ENCODE peak calls at places on chromosomes 6 and 20, in five cellular contexts. X is tibial nerve, A is uterus, M is sigmoid colon, L is thyroid gland. H is an unnamed sample.

GRCh38 chr6:48476257-48476656 is 365.3 kb upstream of the PTCHD4 start:
- DNase-seq in M (no peak), L (no peak), X (no peak), A (no peak), H (no peak)

GRCh38 chr20:38723982-38724602 is at the start of gene SLC32A1:
- DNase-seq in A (no peak), X (no peak), M (no peak), L (no peak), H (no peak)

GRCh38 chr6:147078602-147079001 is 125.6 kb upstream of the STXBP5 start:
- DNase-seq in A (no peak), L (no peak), X (no peak), M (no peak), H (no peak)

GRCh38 chr6:46677314-46677654 is 10.4 kb upstream of the TDRD6 start:
- DNase-seq in M (no peak), L (no peak), X (no peak), A (no peak), H (no peak)

GRCh38 chr6:153698001-153698400 is 341.0 kb upstream of the OPRM1 start:
- DNase-seq in A (no peak), X (no peak), L (no peak), M (no peak), H (no peak)

GRCh38 chr6:170360476-170360875 is 53.9 kb downstream of the FAM120B start:
- DNase-seq in X (no peak), M (no peak), L (no peak), A (no peak), H (no peak)

GRCh38 chr6:139754898-139755754 is 380.7 kb upstream of the CITED2 start:
- DNase-seq in M (no peak), X (no peak), L (no peak), A (no peak), H (no peak)

GRCh38 chr6:10686901-10687300 is 7.5 kb downstream of the C6orf52 start:
- DNase-seq in L (no peak), A (no peak), M (no peak), X (no peak), H (no peak)

GRCh38 chr6:140001005-140001404 is 626.6 kb upstream of the CITED2 start:
- DNase-seq in M (no peak), L (no peak), X (no peak), A (no peak), H (no peak)

GRCh38 chr20:64238115-64238825 is 17.3 kb upstream of the PCMTD2 start:
- DNase-seq in L (no peak), X (no peak), A (no peak), M (peak), H (no peak)

GRCh38 chr20:53707341-53708102 is 113.9 kb upstream of the ZNF217 start:
- DNase-seq in L (no peak), A (no peak), X (peak), M (no peak), H (no peak)

GRCh38 chr6:5754904-5755303 is 251.8 kb downstream of the NRN1 start:
- DNase-seq in A (no peak), L (no peak), M (no peak), X (no peak), H (no peak)

GRCh38 chr20:51497542-51498467 is 44.7 kb downstream of the NFATC2 start:
- DNase-seq in X (peak), A (peak), M (no peak), L (no peak), H (peak)

GRCh38 chr20:54219751-54220426 is 12.0 kb downstream of the PFDN4 start:
- DNase-seq in A (no peak), M (no peak), L (no peak), X (no peak), H (no peak)

GRCh38 chr6:24340998-24341934 is 16.6 kb downstream of the DCDC2 start:
- DNase-seq in L (no peak), X (no peak), A (no peak), M (no peak), H (no peak)

GRCh38 chr6:3911614-3912336 is 62.6 kb downstream of the FAM50B start:
- DNase-seq in M (peak), X (no peak), L (peak), A (peak), H (peak)

GRCh38 chr6:165910184-165910583 is 247.1 kb upstream of the PDE10A start:
- DNase-seq in X (no peak), M (no peak), A (no peak), L (no peak), H (no peak)

GRCh38 chr6:111759836-111760785 is 113.1 kb downstream of the FYN start:
- DNase-seq in A (peak), X (no peak), M (peak), L (no peak), H (no peak)

GRCh38 chr6:37860226-37860839 is 40.8 kb downstream of the ZFAND3 start:
- DNase-seq in M (no peak), L (peak), A (peak), X (peak), H (no peak)

GRCh38 chr6:133567656-133568055 is 321.3 kb upstream of the TCF21 start:
- DNase-seq in M (no peak), L (no peak), A (no peak), X (no peak), H (no peak)

GRCh38 chr6:133571681-133572080 is 317.2 kb upstream of the TCF21 start:
- DNase-seq in L (no peak), A (no peak), M (no peak), X (no peak), H (no peak)

DNA sequence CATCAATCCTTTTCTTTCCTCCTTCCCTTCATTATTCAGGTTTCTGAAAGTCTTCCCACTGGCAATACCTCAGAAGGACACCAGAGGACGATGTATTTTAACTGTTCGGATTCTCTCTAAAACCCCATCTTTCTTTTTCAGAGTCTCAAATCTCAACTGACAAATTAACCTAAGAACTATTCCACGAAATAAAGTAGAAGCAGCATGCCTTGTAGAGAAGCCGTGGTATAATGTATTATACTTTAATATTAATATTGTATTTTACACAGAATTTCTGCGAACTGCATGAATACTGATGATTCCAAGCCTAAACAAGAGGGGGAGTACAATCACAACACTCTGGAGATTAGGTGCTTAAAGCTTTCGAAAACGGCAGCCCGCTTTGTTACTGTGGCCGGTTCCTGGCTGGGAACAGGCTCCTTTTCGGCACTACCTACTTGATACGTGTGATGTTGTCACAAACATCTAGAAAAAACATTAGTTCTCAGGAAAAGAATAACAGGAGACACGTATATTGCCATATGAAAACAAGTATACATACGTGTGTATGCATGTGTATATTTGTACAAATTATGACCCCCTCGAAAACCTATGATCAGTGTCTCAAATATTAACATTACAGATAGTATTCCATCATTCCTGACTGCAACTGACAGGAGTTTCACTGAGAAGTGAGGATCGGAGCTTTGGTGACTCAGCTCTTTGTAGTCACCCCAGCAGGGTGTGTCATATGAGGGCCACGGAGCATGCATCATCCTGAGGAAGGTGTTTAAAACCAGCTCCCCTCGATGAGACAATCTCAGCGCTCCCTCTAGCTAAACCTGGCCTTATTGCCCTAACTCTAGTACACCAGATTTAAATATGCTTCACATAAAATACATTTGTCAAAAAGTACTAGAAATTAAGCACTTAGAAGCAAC is 319.7 kb upstream of the TCF21 start:
- DNase-seq in M (peak), X (peak), A (peak), L (peak), H (no peak)
- TF ChIP-seq POLR2A in M (no peak), X (no peak), A (no peak), L (no peak), H (no peak)

GRCh38 chr20:47113362-47114118 is 218.9 kb downstream of the EYA2 start:
- DNase-seq in A (no peak), X (no peak), L (no peak), M (peak), H (no peak)
- H3K27ac ChIP-seq in A (no peak), X (no peak), L (no peak), M (no peak), H (no peak)

GRCh38 chr6:25469797-25470388 is 182.1 kb upstream of the SCGN start:
- DNase-seq in A (no peak), L (no peak), M (no peak), X (no peak), H (no peak)
- TF ChIP-seq CTCF in A (no peak), L (no peak), M (no peak), X (no peak), H (no peak)

GRCh38 chr20:59063358-59064213 is 21.0 kb upstream of the PRELID3B start:
- DNase-seq in M (peak), A (peak), L (no peak), X (no peak), H (no peak)
- TF ChIP-seq POLR2A in M (no peak), A (no peak), L (no peak), X (no peak), H (no peak)

GRCh38 chr20:14953736-14954135 is 616.3 kb upstream of the FLRT3 start:
- DNase-seq in M (no peak), L (no peak), A (no peak), X (no peak), H (no peak)
- H3K27ac ChIP-seq in M (no peak), L (no peak), A (peak), X (no peak), H (no peak)

GRCh38 chr20:16366548-16366947 is 206.7 kb downstream of the KIF16B start:
- DNase-seq in M (no peak), L (no peak), A (no peak), X (no peak), H (no peak)

GRCh38 chr20:16363832-16364687 is 209.2 kb downstream of the KIF16B start:
- DNase-seq in X (no peak), L (no peak), M (no peak), A (no peak), H (no peak)

GRCh38 chr20:16367948-16368560 is 205.2 kb downstream of the KIF16B start:
- DNase-seq in M (no peak), X (no peak), A (no peak), L (no peak), H (no peak)

GRCh38 chr20:16369441-16369840 is 203.8 kb downstream of the KIF16B start:
- DNase-seq in X (no peak), L (no peak), A (no peak), M (no peak), H (no peak)

DNA sequence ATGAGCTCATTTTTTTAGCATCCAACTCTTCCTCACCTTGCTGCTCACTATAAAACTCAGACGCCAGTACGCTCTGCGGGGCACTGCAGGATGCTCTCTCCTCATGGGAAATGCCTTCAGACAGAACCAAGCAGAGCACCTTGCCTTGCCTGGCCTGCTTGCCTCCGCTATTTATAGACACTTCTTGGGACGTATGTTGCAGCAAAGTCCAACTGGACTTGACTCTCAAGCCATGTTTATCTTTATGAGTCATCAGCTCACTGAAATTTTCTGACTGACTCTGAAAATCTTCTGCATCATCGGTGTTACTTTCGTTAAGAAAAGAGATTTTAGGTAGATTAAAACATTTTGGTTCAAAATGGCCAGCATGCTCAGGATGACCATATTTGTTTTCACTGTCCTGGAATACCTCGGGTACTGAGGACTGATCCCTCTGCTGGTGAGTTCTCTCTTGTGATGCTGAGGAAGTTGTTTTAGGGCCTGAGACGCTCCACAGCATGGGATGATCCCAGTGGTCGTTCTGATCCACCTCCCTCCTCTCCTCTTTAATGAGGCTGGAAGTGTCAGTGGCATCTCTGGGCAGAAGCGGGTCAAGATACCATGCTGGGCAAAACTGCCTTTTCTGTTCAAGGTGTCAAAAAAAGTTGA is 204.5 kb downstream of the KIF16B start:
- DNase-seq in M (no peak), L (no peak), A (no peak), X (no peak), H (no peak)
- TF ChIP-seq CTCF in M (no peak), L (no peak), A (no peak), X (no peak), H (no peak)

DNA sequence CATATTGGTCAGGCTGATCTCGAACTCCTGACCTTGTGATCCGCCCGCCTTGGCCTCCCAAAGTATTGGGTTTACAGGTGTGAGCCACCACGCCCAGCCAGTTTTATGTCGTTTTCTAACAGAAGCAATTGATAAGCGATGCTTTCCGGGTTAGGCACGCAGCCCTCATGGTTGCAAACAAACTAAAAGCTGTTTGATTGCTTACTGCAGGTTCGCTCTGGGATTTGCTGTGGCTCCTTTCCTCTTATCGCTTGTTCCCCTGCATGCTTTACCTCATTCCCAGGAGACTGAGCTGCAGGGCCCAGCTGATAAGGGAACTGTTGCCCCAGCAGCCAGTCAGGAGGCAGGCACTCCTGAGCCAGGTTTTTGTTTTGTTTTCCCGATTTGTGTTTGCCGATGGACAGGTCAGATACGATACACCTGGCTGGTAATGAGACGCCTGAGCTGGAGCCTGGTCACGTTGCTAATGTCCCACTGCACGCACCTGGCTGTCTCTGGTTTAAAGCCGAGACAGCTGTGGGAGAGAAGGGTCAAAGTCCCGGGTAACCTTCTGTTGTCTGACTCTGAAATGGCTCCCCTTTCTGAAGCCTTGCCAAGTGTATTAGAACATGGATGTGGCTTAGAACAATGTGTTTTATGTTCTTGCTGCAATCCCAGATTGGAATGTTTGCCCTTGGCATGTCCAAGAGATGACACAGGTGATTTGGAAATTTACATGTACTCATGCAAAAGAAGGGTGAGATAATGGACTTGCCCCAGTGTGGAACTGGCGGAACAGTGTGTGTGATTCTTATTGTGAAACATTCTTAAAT is 19.9 kb downstream of the DSP start:
- DNase-seq in L (peak), A (no peak), X (no peak), M (no peak), H (no peak)
- TF ChIP-seq POLR2A in L (no peak), A (no peak), X (no peak), M (no peak), H (no peak)

H was measured in suprapubic skin.